ENCODE peak calls at places on chromosomes 16 and 17, in seven cellular contexts. One of them, this sample, is unnamed.

GRCh38 chr17:9645858-9646555 is 690 bp downstream of the USP43 start:
- DNase-seq in iPS DF 6.9: no peak
- DNase-seq in small intestine: peak
- DNase-seq in astrocyte of the spinal cord: peak
- DNase-seq in effector memory CD4-positive, alpha-beta T cell: no peak
- DNase-seq in lower leg skin: no peak
- DNase-seq in transverse colon: peak
- DNase-seq in this sample: no peak

GRCh38 chr17:61002316-61002736 is 324.7 kb downstream of the BCAS3 start:
- DNase-seq in astrocyte of the spinal cord: peak
- DNase-seq in effector memory CD4-positive, alpha-beta T cell: no peak
- DNase-seq in lower leg skin: no peak
- DNase-seq in small intestine: peak
- DNase-seq in transverse colon: no peak
- DNase-seq in iPS DF 6.9: no peak
- DNase-seq in this sample: no peak

GRCh38 chr17:77274137-77274829 is 133.5 kb downstream of the SEC14L1 start:
- DNase-seq in astrocyte of the spinal cord: no peak
- DNase-seq in effector memory CD4-positive, alpha-beta T cell: no peak
- DNase-seq in transverse colon: no peak
- DNase-seq in lower leg skin: no peak
- DNase-seq in iPS DF 6.9: no peak
- DNase-seq in small intestine: no peak
- DNase-seq in this sample: no peak

GRCh38 chr16:10181196-10182162 is 749 bp downstream of the GRIN2A start:
- DNase-seq in astrocyte of the spinal cord: peak
- DNase-seq in iPS DF 6.9: peak
- DNase-seq in transverse colon: peak
- DNase-seq in lower leg skin: peak
- DNase-seq in effector memory CD4-positive, alpha-beta T cell: no peak
- DNase-seq in small intestine: peak
- DNase-seq in this sample: no peak

GRCh38 chr17:21303441-21304065 is 19.0 kb downstream of the MAP2K3 start:
- DNase-seq in iPS DF 6.9: no peak
- DNase-seq in transverse colon: peak
- DNase-seq in small intestine: no peak
- DNase-seq in lower leg skin: no peak
- DNase-seq in astrocyte of the spinal cord: no peak
- DNase-seq in effector memory CD4-positive, alpha-beta T cell: no peak
- DNase-seq in this sample: no peak

GRCh38 chr16:67015317-67015731 is 13.6 kb upstream of the CBFB start:
- DNase-seq in iPS DF 6.9: no peak
- DNase-seq in small intestine: peak
- DNase-seq in astrocyte of the spinal cord: no peak
- DNase-seq in transverse colon: peak
- DNase-seq in effector memory CD4-positive, alpha-beta T cell: no peak
- DNase-seq in lower leg skin: no peak
- DNase-seq in this sample: no peak

GRCh38 chr17:45577571-45578279 is 87.2 kb upstream of the PLEKHM1 start:
- DNase-seq in astrocyte of the spinal cord: no peak
- DNase-seq in transverse colon: no peak
- DNase-seq in lower leg skin: no peak
- DNase-seq in effector memory CD4-positive, alpha-beta T cell: no peak
- DNase-seq in iPS DF 6.9: no peak
- DNase-seq in small intestine: no peak
- DNase-seq in this sample: no peak

GRCh38 chr16:3569851-3570250 is 7.4 kb downstream of the NLRC3 start:
- DNase-seq in effector memory CD4-positive, alpha-beta T cell: no peak
- DNase-seq in astrocyte of the spinal cord: no peak
- DNase-seq in lower leg skin: no peak
- DNase-seq in small intestine: no peak
- DNase-seq in iPS DF 6.9: no peak
- DNase-seq in transverse colon: no peak
- DNase-seq in this sample: no peak

GRCh38 chr16:78689031-78689430 is 589.6 kb downstream of the WWOX start:
- DNase-seq in lower leg skin: no peak
- DNase-seq in small intestine: no peak
- DNase-seq in iPS DF 6.9: no peak
- DNase-seq in effector memory CD4-positive, alpha-beta T cell: no peak
- DNase-seq in transverse colon: no peak
- DNase-seq in astrocyte of the spinal cord: peak
- DNase-seq in this sample: no peak

GRCh38 chr17:46944931-46945330 is 22.0 kb downstream of the GOSR2 start:
- DNase-seq in effector memory CD4-positive, alpha-beta T cell: no peak
- DNase-seq in iPS DF 6.9: no peak
- DNase-seq in small intestine: no peak
- DNase-seq in astrocyte of the spinal cord: no peak
- DNase-seq in lower leg skin: no peak
- DNase-seq in transverse colon: no peak
- DNase-seq in this sample: no peak

GRCh38 chr16:51166116-51166515 is 15.0 kb upstream of the SALL1 start:
- DNase-seq in iPS DF 6.9: no peak
- DNase-seq in small intestine: no peak
- DNase-seq in effector memory CD4-positive, alpha-beta T cell: no peak
- DNase-seq in astrocyte of the spinal cord: no peak
- DNase-seq in transverse colon: no peak
- DNase-seq in lower leg skin: no peak
- DNase-seq in this sample: no peak

GRCh38 chr16:78894872-78895271 is 705.7 kb downstream of the MAF start:
- DNase-seq in lower leg skin: no peak
- DNase-seq in astrocyte of the spinal cord: no peak
- DNase-seq in effector memory CD4-positive, alpha-beta T cell: no peak
- DNase-seq in transverse colon: no peak
- DNase-seq in small intestine: peak
- DNase-seq in iPS DF 6.9: no peak
- DNase-seq in this sample: no peak

GRCh38 chr16:31459722-31460581 is 651 bp downstream of the ARMC5 start:
- DNase-seq in small intestine: peak
- DNase-seq in iPS DF 6.9: peak
- DNase-seq in lower leg skin: peak
- DNase-seq in effector memory CD4-positive, alpha-beta T cell: peak
- DNase-seq in astrocyte of the spinal cord: peak
- DNase-seq in transverse colon: peak
- DNase-seq in this sample: peak

GRCh38 chr16:49811630-49812334 is 44.1 kb downstream of the ZNF423 start:
- DNase-seq in astrocyte of the spinal cord: peak
- DNase-seq in small intestine: no peak
- DNase-seq in transverse colon: no peak
- DNase-seq in effector memory CD4-positive, alpha-beta T cell: no peak
- DNase-seq in iPS DF 6.9: no peak
- DNase-seq in lower leg skin: no peak
- DNase-seq in this sample: no peak

GRCh38 chr17:17445925-17446665 is 30.7 kb upstream of the MED9 start:
- DNase-seq in astrocyte of the spinal cord: peak
- DNase-seq in transverse colon: peak
- DNase-seq in iPS DF 6.9: no peak
- DNase-seq in small intestine: peak
- DNase-seq in effector memory CD4-positive, alpha-beta T cell: no peak
- DNase-seq in lower leg skin: peak
- DNase-seq in this sample: no peak

GRCh38 chr17:61534414-61534813 is 56.6 kb downstream of the NACA2 start:
- DNase-seq in iPS DF 6.9: no peak
- DNase-seq in astrocyte of the spinal cord: no peak
- DNase-seq in lower leg skin: no peak
- DNase-seq in effector memory CD4-positive, alpha-beta T cell: no peak
- DNase-seq in small intestine: no peak
- DNase-seq in transverse colon: no peak
- DNase-seq in this sample: no peak

GRCh38 chr16:87631067-87631466 is 28.8 kb downstream of the JPH3 start:
- DNase-seq in small intestine: no peak
- DNase-seq in iPS DF 6.9: no peak
- DNase-seq in lower leg skin: no peak
- DNase-seq in astrocyte of the spinal cord: no peak
- DNase-seq in effector memory CD4-positive, alpha-beta T cell: no peak
- DNase-seq in transverse colon: no peak
- DNase-seq in this sample: no peak

GRCh38 chr16:12406158-12406557 is 397.5 kb downstream of the CPPED1 start:
- DNase-seq in astrocyte of the spinal cord: no peak
- DNase-seq in effector memory CD4-positive, alpha-beta T cell: no peak
- DNase-seq in iPS DF 6.9: no peak
- DNase-seq in small intestine: no peak
- DNase-seq in transverse colon: no peak
- DNase-seq in lower leg skin: no peak
- DNase-seq in this sample: no peak

GRCh38 chr16:30934827-30935557 is 11.6 kb downstream of the FBXL19 start:
- DNase-seq in small intestine: no peak
- DNase-seq in iPS DF 6.9: no peak
- DNase-seq in astrocyte of the spinal cord: peak
- DNase-seq in lower leg skin: no peak
- DNase-seq in transverse colon: peak
- DNase-seq in effector memory CD4-positive, alpha-beta T cell: no peak
- DNase-seq in this sample: no peak

GRCh38 chr17:43169561-43170139 is 1.4 kb upstream of the NBR1 start:
- DNase-seq in lower leg skin: peak
- DNase-seq in small intestine: peak
- DNase-seq in effector memory CD4-positive, alpha-beta T cell: no peak
- DNase-seq in iPS DF 6.9: no peak
- DNase-seq in astrocyte of the spinal cord: no peak
- DNase-seq in transverse colon: peak
- DNase-seq in this sample: no peak

GRCh38 chr16:85465328-85466307 is 147.5 kb upstream of the GSE1 start:
- DNase-seq in transverse colon: no peak
- DNase-seq in effector memory CD4-positive, alpha-beta T cell: no peak
- DNase-seq in astrocyte of the spinal cord: peak
- DNase-seq in small intestine: no peak
- DNase-seq in lower leg skin: no peak
- DNase-seq in iPS DF 6.9: no peak
- DNase-seq in this sample: no peak

GRCh38 chr16:66278111-66278531 is 88.4 kb upstream of the CDH5 start:
- DNase-seq in small intestine: peak
- DNase-seq in astrocyte of the spinal cord: no peak
- DNase-seq in transverse colon: peak
- DNase-seq in iPS DF 6.9: no peak
- DNase-seq in lower leg skin: peak
- DNase-seq in effector memory CD4-positive, alpha-beta T cell: no peak
- DNase-seq in this sample: no peak

GRCh38 chr17:36939944-36940312 is 2.7 kb downstream of the LHX1 start:
- DNase-seq in transverse colon: no peak
- DNase-seq in lower leg skin: no peak
- DNase-seq in iPS DF 6.9: no peak
- DNase-seq in astrocyte of the spinal cord: no peak
- DNase-seq in small intestine: no peak
- DNase-seq in effector memory CD4-positive, alpha-beta T cell: no peak
- DNase-seq in this sample: no peak

GRCh38 chr17:64736804-64737492 is 74.8 kb upstream of the SMURF2 start:
- DNase-seq in astrocyte of the spinal cord: peak
- DNase-seq in effector memory CD4-positive, alpha-beta T cell: no peak
- DNase-seq in lower leg skin: no peak
- DNase-seq in transverse colon: peak
- DNase-seq in iPS DF 6.9: no peak
- DNase-seq in small intestine: peak
- DNase-seq in this sample: no peak

GRCh38 chr17:40873801-40874200 is 6.8 kb upstream of the KRT12 start:
- DNase-seq in transverse colon: no peak
- DNase-seq in iPS DF 6.9: no peak
- DNase-seq in effector memory CD4-positive, alpha-beta T cell: no peak
- DNase-seq in small intestine: no peak
- DNase-seq in astrocyte of the spinal cord: no peak
- DNase-seq in lower leg skin: no peak
- DNase-seq in this sample: no peak

GRCh38 chr17:29242051-29242450 is 4.6 kb upstream of the CRYBA1 start:
- DNase-seq in small intestine: no peak
- DNase-seq in effector memory CD4-positive, alpha-beta T cell: no peak
- DNase-seq in astrocyte of the spinal cord: no peak
- DNase-seq in iPS DF 6.9: no peak
- DNase-seq in transverse colon: no peak
- DNase-seq in lower leg skin: no peak
- DNase-seq in this sample: no peak
- H3K4me3 ChIP-seq in small intestine: no peak
- H3K4me3 ChIP-seq in effector memory CD4-positive, alpha-beta T cell: no peak
- H3K4me3 ChIP-seq in astrocyte of the spinal cord: no peak
- H3K4me3 ChIP-seq in iPS DF 6.9: no peak
- H3K4me3 ChIP-seq in transverse colon: no peak
- H3K4me3 ChIP-seq in lower leg skin: no peak
- H3K4me3 ChIP-seq in this sample: no peak

DNA sequence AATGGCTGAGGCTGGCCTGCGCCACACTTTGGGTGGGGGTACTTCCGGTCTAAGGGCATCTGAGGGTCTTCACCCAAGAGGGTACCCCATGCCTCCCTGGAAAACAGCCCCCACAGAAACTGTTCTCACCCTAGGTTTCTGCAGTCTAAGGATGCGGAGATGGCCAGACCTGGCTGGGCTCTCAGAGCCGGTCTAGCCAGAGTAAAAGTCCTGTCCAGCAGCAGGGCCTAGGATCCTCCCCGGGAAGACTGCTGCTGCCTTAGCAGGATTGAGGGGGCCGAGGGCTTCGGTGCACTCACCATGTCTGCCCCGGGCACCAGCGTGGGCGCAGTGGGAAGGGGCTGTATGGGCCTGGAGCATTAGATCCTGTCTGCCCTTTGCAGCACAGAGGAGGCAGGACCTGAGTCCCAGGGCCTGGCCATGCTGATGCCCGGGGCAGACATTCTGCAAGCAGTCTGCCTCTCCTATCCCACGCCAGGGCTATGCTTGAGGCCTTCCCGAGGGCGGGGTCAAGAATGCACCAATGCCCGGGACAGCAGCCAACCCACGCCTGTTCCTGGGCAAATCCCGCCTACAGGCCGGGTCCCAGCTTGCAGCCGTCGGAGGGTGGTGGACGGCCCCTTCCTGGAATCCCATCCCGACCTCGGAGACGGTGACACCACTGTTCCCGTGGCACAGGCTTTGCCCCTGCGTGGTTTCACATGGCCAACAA is 54.7 kb downstream of the CBFA2T3 start:
- DNase-seq in lower leg skin: peak
- DNase-seq in astrocyte of the spinal cord: peak
- DNase-seq in small intestine: peak
- DNase-seq in effector memory CD4-positive, alpha-beta T cell: no peak
- DNase-seq in transverse colon: peak
- DNase-seq in iPS DF 6.9: no peak
- DNase-seq in this sample: no peak
- H3K4me3 ChIP-seq in lower leg skin: no peak
- H3K4me3 ChIP-seq in astrocyte of the spinal cord: no peak
- H3K4me3 ChIP-seq in small intestine: no peak
- H3K4me3 ChIP-seq in effector memory CD4-positive, alpha-beta T cell: no peak
- H3K4me3 ChIP-seq in transverse colon: no peak
- H3K4me3 ChIP-seq in iPS DF 6.9: no peak
- H3K4me3 ChIP-seq in this sample: no peak

DNA sequence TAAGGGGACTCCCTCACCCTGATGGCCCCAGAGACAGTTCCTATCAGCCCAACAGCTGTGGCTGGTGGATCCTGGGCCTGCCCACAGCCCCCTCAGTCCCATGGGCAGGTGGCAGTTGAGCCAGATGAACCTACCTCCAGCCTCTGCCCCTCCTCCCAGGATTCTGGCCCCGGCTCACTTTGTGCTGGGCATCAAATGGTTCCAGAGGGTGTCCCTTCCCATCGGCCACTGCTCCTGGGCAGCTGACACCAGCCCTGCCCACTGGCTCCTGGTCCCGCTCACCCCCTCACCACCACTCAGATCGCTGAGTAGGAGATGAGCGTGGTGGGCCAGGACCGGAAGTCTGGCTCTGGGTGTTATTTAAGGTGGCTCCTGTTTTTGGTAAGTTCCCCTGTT is 2.0 kb downstream of the TTYH2 start:
- DNase-seq in effector memory CD4-positive, alpha-beta T cell: no peak
- DNase-seq in astrocyte of the spinal cord: no peak
- DNase-seq in small intestine: no peak
- DNase-seq in lower leg skin: no peak
- DNase-seq in iPS DF 6.9: no peak
- DNase-seq in transverse colon: no peak
- DNase-seq in this sample: no peak
- H3K4me3 ChIP-seq in effector memory CD4-positive, alpha-beta T cell: no peak
- H3K4me3 ChIP-seq in astrocyte of the spinal cord: no peak
- H3K4me3 ChIP-seq in small intestine: no peak
- H3K4me3 ChIP-seq in lower leg skin: no peak
- H3K4me3 ChIP-seq in iPS DF 6.9: no peak
- H3K4me3 ChIP-seq in transverse colon: no peak
- H3K4me3 ChIP-seq in this sample: no peak

GRCh38 chr16:53071748-53072301 is 17.0 kb downstream of the CHD9 start:
- DNase-seq in lower leg skin: no peak
- DNase-seq in effector memory CD4-positive, alpha-beta T cell: no peak
- DNase-seq in iPS DF 6.9: no peak
- DNase-seq in small intestine: peak
- DNase-seq in astrocyte of the spinal cord: peak
- DNase-seq in transverse colon: peak
- DNase-seq in this sample: peak
- H3K4me3 ChIP-seq in lower leg skin: no peak
- H3K4me3 ChIP-seq in effector memory CD4-positive, alpha-beta T cell: no peak
- H3K4me3 ChIP-seq in iPS DF 6.9: no peak
- H3K4me3 ChIP-seq in small intestine: no peak
- H3K4me3 ChIP-seq in astrocyte of the spinal cord: no peak
- H3K4me3 ChIP-seq in transverse colon: no peak
- H3K4me3 ChIP-seq in this sample: no peak

This sample was measured in GM12864.